ENCODE peak calls at places on chromosome 10, in seven cellular contexts. R is lower lobe of right lung; T is upper lobe of left lung; B is CD8-positive, alpha-beta T cell; H is upper lobe of right lung; Q is psoas muscle; G is RWPE2. U is an unnamed sample. For H3K9me3, the result is how much of the 10 kb centered on the place peaks cover.

GRCh38 chr10:63064706-63065105 is 68.4 kb upstream of the NRBF2 start:
- ATAC-seq in G (peak), T (no peak), B (no peak), Q (no peak), R (no peak), H (no peak), U (no peak)

GRCh38 chr10:34555653-34556052 is 259.4 kb downstream of the PARD3 start:
- ATAC-seq in Q (no peak), R (no peak), T (peak), H (peak), G (no peak), B (no peak), U (no peak)

GRCh38 chr10:35643976-35644799 is 2.1 kb upstream of the FZD8 start:
- ATAC-seq in Q (no peak), H (no peak), T (no peak), G (no peak), B (no peak), R (no peak), U (no peak)

GRCh38 chr10:120824864-120825263 is 26.3 kb upstream of the WDR11 start:
- ATAC-seq in T (no peak), G (no peak), B (no peak), H (peak), R (no peak), Q (no peak), U (no peak)

GRCh38 chr10:117471344-117471874 is 71.1 kb upstream of the EMX2 start:
- ATAC-seq in R (no peak), G (no peak), Q (no peak), B (no peak), T (no peak), H (no peak), U (no peak)

GRCh38 chr10:132477398-132478340 is 59.9 kb upstream of the INPP5A start:
- ATAC-seq in H (no peak), Q (no peak), B (no peak), R (no peak), T (peak), G (no peak), U (no peak)

GRCh38 chr10:70324951-70325781 is 41.4 kb upstream of the NPFFR1 start:
- ATAC-seq in H (no peak), B (no peak), Q (peak), T (no peak), G (no peak), R (peak), U (no peak)

GRCh38 chr10:33406596-33406995 is 72.1 kb upstream of the NRP1 start:
- ATAC-seq in H (no peak), Q (no peak), T (no peak), B (no peak), G (no peak), R (no peak), U (no peak)

GRCh38 chr10:104349623-104350142 is 4.0 kb upstream of the CFAP58 start:
- ATAC-seq in R (peak), Q (peak), H (peak), G (peak), T (peak), B (no peak), U (peak)

GRCh38 chr10:75432763-75433162 is 1.3 kb downstream of the LRMDA start:
- ATAC-seq in H (no peak), Q (no peak), T (no peak), R (no peak), B (no peak), G (no peak), U (no peak)

GRCh38 chr10:110786172-110786571 is 85.6 kb upstream of the PDCD4 start:
- ATAC-seq in B (no peak), Q (no peak), H (no peak), G (no peak), R (no peak), T (no peak), U (no peak)

GRCh38 chr10:9302142-9302746 is 1247.8 kb downstream of the GATA3 start:
- ATAC-seq in B (peak), H (peak), Q (no peak), G (peak), T (no peak), R (peak), U (no peak)

GRCh38 chr10:96588601-96589419 is 2.0 kb upstream of the TM9SF3 start:
- ATAC-seq in T (no peak), H (no peak), R (no peak), G (peak), B (no peak), Q (no peak), U (no peak)

GRCh38 chr10:131644287-131644686 is 256.5 kb upstream of the PPP2R2D start:
- ATAC-seq in G (no peak), B (no peak), R (no peak), Q (no peak), H (no peak), T (no peak), U (no peak)

GRCh38 chr10:46327685-46328084 is 40.9 kb downstream of the ANTXRL start:
- ATAC-seq in B (no peak), G (no peak), Q (no peak), R (no peak), T (no peak), H (no peak), U (no peak)

GRCh38 chr10:132412316-132413192 is 15.6 kb downstream of the PWWP2B start:
- ATAC-seq in G (no peak), R (no peak), H (no peak), T (no peak), Q (peak), B (no peak), U (no peak)

GRCh38 chr10:66836057-66836456 is 89.8 kb upstream of the LRRTM3 start:
- ATAC-seq in B (no peak), G (peak), H (peak), Q (peak), R (no peak), T (peak), U (no peak)

GRCh38 chr10:16429539-16429938 is 7.3 kb upstream of the PTER start:
- ATAC-seq in R (no peak), Q (no peak), G (no peak), H (no peak), T (no peak), B (no peak), U (no peak)

GRCh38 chr10:51403522-51403921 is 295.9 kb downstream of the CSTF2T start:
- ATAC-seq in H (no peak), T (no peak), B (no peak), G (no peak), R (no peak), Q (peak), U (no peak)

GRCh38 chr10:98852686-98853085 is 383.0 kb downstream of the HPSE2 start:
- ATAC-seq in H (no peak), Q (no peak), R (no peak), T (no peak), B (no peak), G (no peak), U (no peak)

GRCh38 chr10:98861962-98862361 is 373.7 kb downstream of the HPSE2 start:
- ATAC-seq in T (no peak), H (no peak), Q (no peak), B (no peak), G (no peak), R (no peak), U (no peak)

GRCh38 chr10:98855403-98856189 is 380.1 kb downstream of the HPSE2 start:
- ATAC-seq in B (no peak), G (no peak), H (no peak), Q (no peak), R (no peak), T (no peak), U (no peak)

GRCh38 chr10:98858525-98858924 is 377.1 kb downstream of the HPSE2 start:
- ATAC-seq in Q (no peak), T (no peak), B (no peak), G (no peak), R (no peak), H (no peak), U (no peak)
- TF ChIP-seq CTCF in Q (no peak), T (no peak), B (no peak), G (peak), R (no peak), H (no peak), U (no peak)

DNA sequence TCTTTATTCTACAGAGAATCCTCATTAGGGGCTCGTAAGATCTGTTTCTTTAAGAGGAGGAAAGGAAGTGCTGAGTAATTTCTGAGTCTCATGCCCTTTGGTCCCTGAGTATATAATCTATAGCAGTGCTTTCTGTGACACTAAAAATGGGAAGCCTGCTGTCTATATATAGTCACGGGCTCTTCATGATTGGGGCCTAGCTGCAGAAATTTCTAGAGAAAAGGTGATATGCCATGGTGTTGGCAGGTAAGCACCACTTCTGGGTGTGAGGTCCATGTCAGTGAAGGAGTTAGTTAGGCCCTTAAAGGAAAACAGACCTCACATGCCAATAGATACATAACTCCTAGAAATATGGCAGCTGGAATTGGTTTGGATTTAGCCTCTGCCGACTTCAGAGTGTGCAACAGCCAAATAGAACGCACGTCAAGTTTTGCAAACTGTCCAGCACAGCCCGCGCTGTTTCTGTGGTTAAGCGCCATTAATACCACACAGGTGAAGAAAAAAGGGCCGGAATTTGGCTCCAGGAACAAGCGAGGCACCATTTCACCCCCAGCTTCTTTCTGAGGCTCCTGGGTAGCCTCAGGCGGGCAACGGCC is 123.2 kb downstream of the TACC2 start:
- ATAC-seq in G (peak), T (no peak), Q (peak), B (no peak), R (no peak), H (no peak), U (peak)
- H3K4me3 ChIP-seq in G (peak), T (peak), Q (peak), B (no peak), R (peak), H (peak), U (peak)

DNA sequence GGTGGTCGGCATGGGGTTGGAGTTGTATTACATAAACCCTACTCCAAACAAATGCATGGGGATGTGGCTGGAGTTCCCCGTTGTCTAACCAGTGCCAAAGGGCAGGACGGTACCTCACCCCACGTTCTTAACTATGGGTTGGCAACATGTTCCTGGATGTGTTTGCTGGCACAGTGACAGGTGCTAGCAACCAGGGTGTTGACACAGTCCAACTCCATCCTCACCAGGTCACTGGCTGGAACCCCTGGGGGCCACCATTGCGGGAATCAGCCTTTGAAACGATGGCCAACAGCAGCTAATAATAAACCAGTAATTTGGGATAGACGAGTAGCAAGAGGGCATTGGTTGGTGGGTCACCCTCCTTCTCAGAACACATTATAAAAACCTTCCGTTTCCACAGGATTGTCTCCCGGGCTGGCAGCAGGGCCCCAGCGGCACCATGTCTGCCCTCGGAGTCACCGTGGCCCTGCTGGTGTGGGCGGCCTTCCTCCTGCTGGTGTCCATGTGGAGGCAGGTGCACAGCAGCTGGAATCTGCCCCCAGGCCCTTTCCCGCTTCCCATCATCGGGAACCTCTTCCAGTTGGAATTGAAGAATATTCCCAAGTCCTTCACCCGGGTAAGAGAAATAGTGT is at the start of gene CYP2E1:
- ATAC-seq in B (no peak), R (no peak), T (no peak), H (no peak), G (no peak), Q (no peak), U (no peak)
- H3K9me3 ChIP-seq in B (under half), R (under half), T (under half), H (under half), G (under half), Q (under half), U (under half)

GRCh38 chr10:7134448-7134847 is 276.4 kb downstream of the SFMBT2 start:
- ATAC-seq in Q (no peak), B (no peak), T (no peak), R (no peak), H (no peak), G (no peak), U (no peak)
- TF ChIP-seq CTCF in Q (no peak), B (no peak), T (no peak), R (no peak), H (no peak), G (no peak), U (no peak)

GRCh38 chr10:11823989-11824346 is 812 bp downstream of the PROSER2 start:
- ATAC-seq in G (no peak), R (no peak), H (no peak), T (no peak), Q (no peak), B (no peak), U (no peak)
- H3K4me3 ChIP-seq in G (peak), R (peak), H (peak), T (peak), Q (peak), B (peak), U (peak)

GRCh38 chr10:81848514-81848913 is 26.5 kb upstream of the NRG3 start:
- ATAC-seq in G (no peak), H (peak), B (no peak), R (peak), Q (no peak), T (no peak), U (no peak)
- H3K9me3 ChIP-seq in G (under half), H (under half), B (under half), R (under half), Q (under half), T (under half), U (under half)

GRCh38 chr10:78774999-78775711 is 293.6 kb upstream of the ZMIZ1 start:
- ATAC-seq in Q (peak), H (no peak), R (no peak), T (no peak), G (no peak), B (no peak), U (no peak)
- TF ChIP-seq CTCF in Q (no peak), H (no peak), R (no peak), T (no peak), G (no peak), B (no peak), U (no peak)

GRCh38 chr10:62036186-62037081 is 134.9 kb downstream of the ARID5B start:
- ATAC-seq in H (no peak), R (no peak), G (no peak), B (no peak), Q (no peak), T (no peak), U (peak)
- H3K4me3 ChIP-seq in H (no peak), R (no peak), G (no peak), B (no peak), Q (no peak), T (no peak), U (no peak)

U was measured in gastroesophageal sphincter.